ENCODE peak calls at places on chromosomes 13 and 19, in ten cellular contexts. G is suprapubic skin, B is spleen, E is stomach, U is HCT116, T is upper lobe of left lung, H is breast epithelium, L is Panc1, Q is prostate gland, K is SK-N-SH. C is an unnamed sample.

GRCh38 chr19:18948075-18948975 is 7.3 kb upstream of the HOMER3 start:
- DNase-seq in G (no peak), B (no peak), E (no peak), U (no peak), T (no peak), H (no peak), L (no peak), Q (no peak), K (no peak), C (no peak)

GRCh38 chr13:99313473-99313872 is 6.3 kb upstream of the GPR183 start:
- DNase-seq in G (no peak), B (no peak), E (no peak), U (no peak), T (no peak), H (no peak), L (no peak), Q (no peak), K (no peak), C (no peak)

GRCh38 chr13:77859450-77859849 is 59.2 kb downstream of the EDNRB start:
- DNase-seq in G (no peak), B (no peak), E (no peak), U (no peak), T (no peak), H (no peak), L (no peak), Q (no peak), K (no peak), C (peak; percentile 62)

GRCh38 chr13:53490732-53491131 is 462.1 kb downstream of the OLFM4 start:
- DNase-seq in G (no peak), B (no peak), E (no peak), U (no peak), T (no peak), H (no peak), L (no peak), Q (no peak), K (no peak), C (no peak)

GRCh38 chr13:110826861-110827672 is 87.8 kb downstream of the ANKRD10 start:
- DNase-seq in G (no peak), B (no peak), E (peak; percentile 32), U (no peak), T (no peak), H (no peak), L (no peak), Q (no peak), K (no peak), C (no peak)

GRCh38 chr19:54156490-54156889 is 3.0 kb downstream of the LENG1 start:
- DNase-seq in G (no peak), B (no peak), E (no peak), U (no peak), T (no peak), H (no peak), L (no peak), Q (no peak), K (no peak), C (no peak)

GRCh38 chr19:33132425-33132824 is 511 bp downstream of the WDR88 start:
- DNase-seq in G (no peak), B (no peak), E (no peak), U (no peak), T (no peak), H (no peak), L (no peak), Q (no peak), K (peak; percentile 65), C (no peak)

GRCh38 chr13:36418022-36418805 is 14.1 kb upstream of the CCNA1 start:
- DNase-seq in G (no peak), B (no peak), E (no peak), U (no peak), T (no peak), H (no peak), L (no peak), Q (no peak), K (no peak), C (no peak)

GRCh38 chr13:98976941-98977340 is 923 bp downstream of the DOCK9 start:
- DNase-seq in G (no peak), B (no peak), E (no peak), U (no peak), T (no peak), H (no peak), L (no peak), Q (no peak), K (no peak), C (no peak)

GRCh38 chr13:36880961-36881360 is 39.1 kb downstream of the SMAD9 start:
- DNase-seq in G (no peak), B (no peak), E (no peak), U (no peak), T (no peak), H (no peak), L (no peak), Q (no peak), K (no peak), C (no peak)

GRCh38 chr13:48403151-48403631 is 9.7 kb downstream of the LPAR6 start:
- DNase-seq in G (no peak), B (no peak), E (no peak), U (no peak), T (no peak), H (no peak), L (no peak), Q (no peak), K (no peak), C (no peak)
- H3K4me3 ChIP-seq in G (peak overlapping the region; percentile 16), B (no peak overlapping the region), E (no peak overlapping the region), U (no peak overlapping the region), T (no peak overlapping the region), H (peak overlapping the region; percentile 27), L (no peak overlapping the region), Q (no peak overlapping the region), K (no peak overlapping the region), C (no peak overlapping the region)

GRCh38 chr19:6062274-6062673 is 48.0 kb downstream of the RFX2 start:
- DNase-seq in G (peak; percentile 72), B (no peak), E (peak; percentile 28), U (no peak), T (no peak), H (peak; percentile 33), L (no peak), Q (no peak), K (no peak), C (no peak)

GRCh38 chr19:6060600-6061391 is 49.5 kb downstream of the RFX2 start:
- DNase-seq in G (no peak), B (no peak), E (no peak), U (no peak), T (no peak), H (peak; percentile 56), L (no peak), Q (peak; percentile 57), K (peak; percentile 78), C (no peak)

GRCh38 chr19:6062961-6063575 is 47.2 kb downstream of the RFX2 start:
- DNase-seq in G (peak; percentile 76), B (no peak), E (no peak), U (no peak), T (no peak), H (no peak), L (no peak), Q (no peak), K (no peak), C (no peak)

GRCh38 chr19:6059996-6060599 is 50.2 kb downstream of the RFX2 start:
- DNase-seq in G (no peak), B (no peak), E (no peak), U (no peak), T (no peak), H (peak; percentile 17), L (no peak), Q (no peak), K (no peak), C (no peak)

GRCh38 chr19:6061420-6062130 is 48.7 kb downstream of the RFX2 start:
- DNase-seq in G (no peak), B (no peak), E (no peak), U (no peak), T (no peak), H (peak; percentile 63), L (no peak), Q (peak; percentile 50), K (no peak), C (peak; percentile 92)
- H3K4me1 ChIP-seq in G (peaks cover 99% of the 10 kb centered on the region), B (peaks cover 6% of the 10 kb centered on the region), E (peaks cover 97% of the 10 kb centered on the region), U (peaks cover 12% of the 10 kb centered on the region), T (peaks cover 89% of the 10 kb centered on the region), H (peaks cover 10% of the 10 kb centered on the region), L (peaks cover 11% of the 10 kb centered on the region), Q (no peaks in the 10 kb centered on the region), K (peaks cover 39% of the 10 kb centered on the region), C (peaks cover 98% of the 10 kb centered on the region)

DNA sequence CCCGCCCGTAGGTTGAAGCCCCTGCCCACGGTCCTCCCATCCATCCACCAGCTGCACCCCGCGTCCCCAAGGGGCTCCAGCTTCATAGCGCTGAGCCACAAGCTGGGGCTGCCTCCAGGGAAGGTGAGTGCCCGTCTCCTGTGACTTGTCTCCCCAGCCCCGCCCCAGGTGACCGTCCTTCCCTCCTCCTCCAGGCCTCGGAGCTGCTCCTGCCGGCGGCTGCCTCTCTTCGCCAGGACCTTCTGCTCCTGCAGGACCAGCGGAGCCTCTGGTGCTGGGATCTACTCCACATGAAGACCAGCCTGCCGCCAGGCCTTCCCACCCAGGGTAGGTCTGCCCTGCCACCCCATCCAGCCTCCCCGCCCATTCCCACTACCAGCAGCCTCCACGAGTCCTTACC is 7.5 kb downstream of the HAUS5 start:
- DNase-seq in G (no peak), B (no peak), E (no peak), U (no peak), T (peak; percentile 72), H (no peak), L (no peak), Q (no peak), K (peak; percentile 9), C (no peak)
- TF ChIP-seq POLR2AphosphoS5 in G (no peak), B (no peak), E (no peak), U (no peak), T (no peak), H (no peak), L (no peak), Q (no peak), K (no peak), C (no peak)

GRCh38 chr13:20713751-20714150 is 10.3 kb downstream of the IL17D start:
- DNase-seq in G (no peak), B (no peak), E (no peak), U (no peak), T (peak; percentile 45), H (no peak), L (no peak), Q (no peak), K (no peak), C (no peak)

GRCh38 chr13:20711301-20712044 is 8.0 kb downstream of the IL17D start:
- DNase-seq in G (no peak), B (no peak), E (no peak), U (no peak), T (no peak), H (no peak), L (no peak), Q (no peak), K (no peak), C (no peak)

GRCh38 chr13:20714161-20714560 is 10.7 kb downstream of the IL17D start:
- DNase-seq in G (no peak), B (no peak), E (no peak), U (no peak), T (peak; percentile 66), H (no peak), L (no peak), Q (no peak), K (no peak), C (no peak)

GRCh38 chr13:20714563-20715339 is 11.3 kb downstream of the IL17D start:
- DNase-seq in G (no peak), B (no peak), E (no peak), U (no peak), T (peak; percentile 46), H (no peak), L (no peak), Q (no peak), K (no peak), C (peak; percentile 82)

DNA sequence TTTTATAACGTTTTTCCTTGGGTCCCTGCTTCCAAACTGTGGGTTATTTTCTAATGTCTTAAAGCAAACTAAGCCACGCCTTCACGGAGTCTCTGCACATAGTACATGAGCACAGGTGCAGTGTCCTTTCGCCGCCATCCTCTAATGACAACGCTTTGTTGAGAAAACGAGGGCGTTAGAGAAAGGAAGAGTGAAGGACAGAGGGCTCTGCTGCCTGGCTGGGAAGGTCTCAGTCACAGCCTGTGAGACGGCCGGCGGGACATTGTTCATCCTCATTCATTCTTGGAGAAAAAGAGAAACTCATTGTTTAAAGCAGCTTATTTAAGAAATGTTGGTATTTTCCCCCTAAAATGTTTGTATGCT is 9.5 kb downstream of the IL17D start:
- DNase-seq in G (peak; percentile 58), B (no peak), E (no peak), U (no peak), T (no peak), H (no peak), L (no peak), Q (no peak), K (no peak), C (no peak)
- H3K4me3 ChIP-seq in G (peak overlapping the region; percentile 5), B (no peak overlapping the region), E (peak overlapping the region; percentile 23), U (no peak overlapping the region), T (peak overlapping the region; percentile 3), H (peak overlapping the region; percentile 31), L (peak overlapping the region; percentile 51), Q (no peak overlapping the region), K (no peak overlapping the region), C (peak overlapping the region; percentile 10)

C was measured in sigmoid colon.